ENCODE peak calls at places on chromosomes 11 and 22, in eight cellular contexts. One of them, this sample, is unnamed.

GRCh38 chr11:74171630-74172465 is 759 bp downstream of the PPME1 start:
- DNase-seq in fibroblast of lung: peak; percentile 8
- DNase-seq in heart right ventricle: no peak
- DNase-seq in cardiac muscle cell: no peak
- DNase-seq in OCI-LY7: no peak
- DNase-seq in WTC11: no peak
- DNase-seq in heart left ventricle: no peak
- DNase-seq in HFF-Myc: no peak
- DNase-seq in this sample: no peak

GRCh38 chr11:65398362-65398910 is 12.0 kb downstream of the FRMD8 start:
- DNase-seq in OCI-LY7: no peak
- DNase-seq in heart right ventricle: no peak
- DNase-seq in cardiac muscle cell: no peak
- DNase-seq in WTC11: no peak
- DNase-seq in HFF-Myc: no peak
- DNase-seq in heart left ventricle: no peak
- DNase-seq in fibroblast of lung: no peak
- DNase-seq in this sample: no peak

GRCh38 chr22:48947636-48948035 is 880.0 kb downstream of the BRD1 start:
- DNase-seq in WTC11: no peak
- DNase-seq in fibroblast of lung: no peak
- DNase-seq in cardiac muscle cell: no peak
- DNase-seq in heart left ventricle: no peak
- DNase-seq in heart right ventricle: no peak
- DNase-seq in OCI-LY7: no peak
- DNase-seq in HFF-Myc: no peak
- DNase-seq in this sample: no peak

GRCh38 chr11:27505781-27506180 is 788 bp downstream of the LIN7C start:
- DNase-seq in heart right ventricle: no peak
- DNase-seq in HFF-Myc: no peak
- DNase-seq in OCI-LY7: no peak
- DNase-seq in fibroblast of lung: no peak
- DNase-seq in heart left ventricle: no peak
- DNase-seq in WTC11: no peak
- DNase-seq in cardiac muscle cell: no peak
- DNase-seq in this sample: no peak

GRCh38 chr11:68750197-68750987 is 928 bp downstream of the TESMIN start:
- DNase-seq in heart left ventricle: no peak
- DNase-seq in fibroblast of lung: no peak
- DNase-seq in OCI-LY7: no peak
- DNase-seq in cardiac muscle cell: no peak
- DNase-seq in WTC11: peak; percentile 94
- DNase-seq in heart right ventricle: no peak
- DNase-seq in HFF-Myc: no peak
- DNase-seq in this sample: no peak

GRCh38 chr11:111938687-111939160 is 1.6 kb downstream of the DIXDC1 start:
- DNase-seq in OCI-LY7: peak; percentile 67
- DNase-seq in WTC11: peak; percentile 40
- DNase-seq in heart left ventricle: no peak
- DNase-seq in HFF-Myc: no peak
- DNase-seq in heart right ventricle: no peak
- DNase-seq in fibroblast of lung: peak; percentile 41
- DNase-seq in cardiac muscle cell: no peak
- DNase-seq in this sample: peak; percentile 69

GRCh38 chr11:92130432-92130831 is 94.2 kb upstream of the FAT3 start:
- DNase-seq in fibroblast of lung: peak; percentile 17
- DNase-seq in HFF-Myc: no peak
- DNase-seq in cardiac muscle cell: no peak
- DNase-seq in heart right ventricle: no peak
- DNase-seq in OCI-LY7: no peak
- DNase-seq in WTC11: no peak
- DNase-seq in heart left ventricle: no peak
- DNase-seq in this sample: no peak

GRCh38 chr22:19042285-19043110 is 79.7 kb downstream of the DGCR2 start:
- DNase-seq in HFF-Myc: no peak
- DNase-seq in fibroblast of lung: no peak
- DNase-seq in heart left ventricle: no peak
- DNase-seq in heart right ventricle: no peak
- DNase-seq in WTC11: no peak
- DNase-seq in OCI-LY7: no peak
- DNase-seq in cardiac muscle cell: no peak
- DNase-seq in this sample: no peak

GRCh38 chr11:67282155-67282875 is 6.8 kb upstream of the ANKRD13D start:
- DNase-seq in heart right ventricle: no peak
- DNase-seq in OCI-LY7: no peak
- DNase-seq in cardiac muscle cell: no peak
- DNase-seq in HFF-Myc: no peak
- DNase-seq in fibroblast of lung: no peak
- DNase-seq in heart left ventricle: peak; percentile 20
- DNase-seq in WTC11: no peak
- DNase-seq in this sample: no peak

GRCh38 chr11:128613300-128613995 is 26.1 kb upstream of the ETS1 start:
- DNase-seq in OCI-LY7: peak; percentile 63
- DNase-seq in cardiac muscle cell: no peak
- DNase-seq in heart left ventricle: no peak
- DNase-seq in heart right ventricle: no peak
- DNase-seq in HFF-Myc: no peak
- DNase-seq in fibroblast of lung: no peak
- DNase-seq in WTC11: no peak
- DNase-seq in this sample: peak; percentile 17

GRCh38 chr11:124751741-124752470 is at the start of gene VSIG2:
- DNase-seq in HFF-Myc: no peak
- DNase-seq in WTC11: peak; percentile 23
- DNase-seq in OCI-LY7: no peak
- DNase-seq in heart right ventricle: no peak
- DNase-seq in cardiac muscle cell: no peak
- DNase-seq in fibroblast of lung: no peak
- DNase-seq in heart left ventricle: no peak
- DNase-seq in this sample: no peak

GRCh38 chr11:112459001-112459400 is 198.3 kb upstream of the PLET1 start:
- DNase-seq in heart right ventricle: no peak
- DNase-seq in cardiac muscle cell: no peak
- DNase-seq in heart left ventricle: no peak
- DNase-seq in WTC11: no peak
- DNase-seq in fibroblast of lung: peak; percentile 34
- DNase-seq in OCI-LY7: no peak
- DNase-seq in HFF-Myc: no peak
- DNase-seq in this sample: no peak

DNA sequence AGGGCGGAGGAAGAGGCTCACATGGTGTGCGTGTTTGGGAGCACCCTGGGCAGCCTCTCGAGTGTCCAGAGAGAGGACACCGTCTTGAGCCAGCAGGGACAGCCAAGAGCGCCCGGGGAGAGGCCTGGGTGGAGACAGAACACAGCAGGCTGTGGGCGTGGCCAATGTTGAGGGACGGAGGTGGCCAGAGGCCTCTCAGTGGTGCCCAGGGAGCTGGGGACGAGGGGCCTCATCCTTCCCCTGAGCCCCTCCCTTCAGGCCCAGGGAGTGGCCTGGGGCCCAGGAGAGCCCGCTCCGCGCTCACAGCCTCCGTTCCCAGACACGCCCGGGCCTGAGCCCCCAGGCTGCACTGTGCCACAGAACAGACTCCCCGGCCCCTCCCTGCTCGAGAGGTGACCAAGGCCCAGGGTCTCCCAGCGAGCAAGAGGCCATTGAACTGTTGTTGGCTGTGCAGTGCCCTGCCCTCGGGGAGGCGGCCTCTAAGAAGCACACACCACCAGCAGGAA is 48.4 kb downstream of the CDKN1C start:
- DNase-seq in fibroblast of lung: peak; percentile 58
- DNase-seq in heart left ventricle: peak; percentile 80
- DNase-seq in OCI-LY7: no peak
- DNase-seq in heart right ventricle: peak; percentile 83
- DNase-seq in HFF-Myc: no peak
- DNase-seq in cardiac muscle cell: peak; percentile 97
- DNase-seq in WTC11: peak; percentile 63
- DNase-seq in this sample: no peak
- TF ChIP-seq CTCF in fibroblast of lung: peak; percentile 50
- TF ChIP-seq CTCF in heart left ventricle: peak; percentile 22
- TF ChIP-seq CTCF in OCI-LY7: no peak
- TF ChIP-seq CTCF in heart right ventricle: peak; percentile 28
- TF ChIP-seq CTCF in HFF-Myc: no peak
- TF ChIP-seq CTCF in cardiac muscle cell: no peak
- TF ChIP-seq CTCF in WTC11: no peak
- TF ChIP-seq CTCF in this sample: no peak

GRCh38 chr11:870127-870413 is 27.4 kb downstream of the TSPAN4 start:
- DNase-seq in HFF-Myc: no peak
- DNase-seq in cardiac muscle cell: no peak
- DNase-seq in heart left ventricle: no peak
- DNase-seq in fibroblast of lung: no peak
- DNase-seq in OCI-LY7: no peak
- DNase-seq in heart right ventricle: no peak
- DNase-seq in WTC11: peak; percentile 38
- DNase-seq in this sample: no peak
- TF ChIP-seq CTCF in HFF-Myc: no peak
- TF ChIP-seq CTCF in cardiac muscle cell: peak; percentile 17
- TF ChIP-seq CTCF in heart left ventricle: no peak
- TF ChIP-seq CTCF in fibroblast of lung: no peak
- TF ChIP-seq CTCF in OCI-LY7: no peak
- TF ChIP-seq CTCF in heart right ventricle: no peak
- TF ChIP-seq CTCF in WTC11: no peak
- TF ChIP-seq CTCF in this sample: no peak

DNA sequence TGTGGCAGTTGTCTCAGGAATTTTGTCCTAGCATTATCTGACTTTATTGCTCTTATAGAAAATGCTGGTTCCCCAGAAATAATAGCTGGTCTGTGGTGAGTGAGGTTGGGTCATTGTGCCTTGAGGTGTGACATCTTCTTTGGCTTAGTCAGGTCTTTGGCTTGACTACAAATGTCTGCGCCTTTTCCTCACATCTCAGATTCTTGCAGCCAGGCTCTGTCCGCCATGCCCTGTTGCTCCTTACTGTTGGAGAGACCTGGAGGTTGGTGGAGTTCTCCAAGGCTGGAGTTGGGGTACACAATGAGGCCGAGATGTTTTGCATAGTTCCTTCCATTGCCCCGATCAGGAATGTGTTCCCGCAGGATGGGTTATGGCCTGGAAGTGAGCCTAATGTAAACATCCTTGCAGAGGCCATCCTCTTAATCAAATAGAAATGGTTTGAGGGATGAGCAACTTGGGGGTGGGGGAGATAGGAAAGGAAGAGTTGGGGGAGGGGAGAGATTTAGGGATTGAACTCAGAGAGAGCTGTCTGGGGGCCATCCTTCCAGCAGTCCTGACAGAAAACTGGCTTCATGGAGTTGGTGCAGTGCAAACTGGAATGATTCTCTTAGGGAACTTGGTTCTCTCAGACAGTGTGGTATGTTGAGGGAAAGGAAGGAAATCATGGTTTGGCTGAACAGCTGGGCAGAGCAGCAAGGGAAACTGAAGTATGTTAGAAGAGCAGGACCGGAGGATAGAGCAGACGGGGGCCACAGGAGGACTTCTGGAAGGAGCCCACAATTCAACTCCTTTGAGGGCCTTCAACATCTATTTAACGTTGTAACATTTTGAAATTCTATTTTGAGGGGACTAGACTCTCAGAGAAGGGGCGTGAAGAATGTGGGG is 49.9 kb downstream of the ZBTB16 start:
- DNase-seq in OCI-LY7: no peak
- DNase-seq in heart left ventricle: no peak
- DNase-seq in heart right ventricle: no peak
- DNase-seq in fibroblast of lung: no peak
- DNase-seq in HFF-Myc: no peak
- DNase-seq in WTC11: no peak
- DNase-seq in cardiac muscle cell: no peak
- DNase-seq in this sample: no peak
- TF ChIP-seq CTCF in OCI-LY7: no peak
- TF ChIP-seq CTCF in heart left ventricle: no peak
- TF ChIP-seq CTCF in heart right ventricle: no peak
- TF ChIP-seq CTCF in fibroblast of lung: no peak
- TF ChIP-seq CTCF in HFF-Myc: no peak
- TF ChIP-seq CTCF in WTC11: no peak
- TF ChIP-seq CTCF in cardiac muscle cell: no peak
- TF ChIP-seq CTCF in this sample: no peak

GRCh38 chr22:39624501-39624821 is 53.9 kb downstream of the CACNA1I start:
- DNase-seq in HFF-Myc: no peak
- DNase-seq in fibroblast of lung: no peak
- DNase-seq in cardiac muscle cell: peak; percentile 9
- DNase-seq in heart left ventricle: no peak
- DNase-seq in OCI-LY7: no peak
- DNase-seq in WTC11: no peak
- DNase-seq in heart right ventricle: no peak
- DNase-seq in this sample: no peak

GRCh38 chr22:39625554-39626537 is 55.3 kb downstream of the CACNA1I start:
- DNase-seq in cardiac muscle cell: no peak
- DNase-seq in HFF-Myc: no peak
- DNase-seq in heart right ventricle: no peak
- DNase-seq in OCI-LY7: no peak
- DNase-seq in heart left ventricle: no peak
- DNase-seq in fibroblast of lung: no peak
- DNase-seq in WTC11: peak; percentile 46
- DNase-seq in this sample: no peak

GRCh38 chr22:39622881-39623367 is 52.4 kb downstream of the CACNA1I start:
- DNase-seq in OCI-LY7: no peak
- DNase-seq in fibroblast of lung: peak; percentile 22
- DNase-seq in heart right ventricle: peak; percentile 26
- DNase-seq in HFF-Myc: no peak
- DNase-seq in heart left ventricle: peak; percentile 32
- DNase-seq in WTC11: peak; percentile 87
- DNase-seq in cardiac muscle cell: peak; percentile 66
- DNase-seq in this sample: peak; percentile 72

GRCh38 chr22:39621826-39622225 is 51.3 kb downstream of the CACNA1I start:
- DNase-seq in HFF-Myc: no peak
- DNase-seq in heart right ventricle: no peak
- DNase-seq in WTC11: no peak
- DNase-seq in cardiac muscle cell: no peak
- DNase-seq in OCI-LY7: no peak
- DNase-seq in heart left ventricle: no peak
- DNase-seq in fibroblast of lung: no peak
- DNase-seq in this sample: no peak

GRCh38 chr22:39623603-39624500 is 53.3 kb downstream of the CACNA1I start:
- DNase-seq in WTC11: peak; percentile 51
- DNase-seq in HFF-Myc: no peak
- DNase-seq in heart left ventricle: no peak
- DNase-seq in cardiac muscle cell: no peak
- DNase-seq in fibroblast of lung: no peak
- DNase-seq in OCI-LY7: no peak
- DNase-seq in heart right ventricle: no peak
- DNase-seq in this sample: no peak
- TF ChIP-seq CTCF in WTC11: no peak
- TF ChIP-seq CTCF in HFF-Myc: no peak
- TF ChIP-seq CTCF in heart left ventricle: no peak
- TF ChIP-seq CTCF in cardiac muscle cell: no peak
- TF ChIP-seq CTCF in fibroblast of lung: no peak
- TF ChIP-seq CTCF in OCI-LY7: no peak
- TF ChIP-seq CTCF in heart right ventricle: no peak
- TF ChIP-seq CTCF in this sample: no peak

DNA sequence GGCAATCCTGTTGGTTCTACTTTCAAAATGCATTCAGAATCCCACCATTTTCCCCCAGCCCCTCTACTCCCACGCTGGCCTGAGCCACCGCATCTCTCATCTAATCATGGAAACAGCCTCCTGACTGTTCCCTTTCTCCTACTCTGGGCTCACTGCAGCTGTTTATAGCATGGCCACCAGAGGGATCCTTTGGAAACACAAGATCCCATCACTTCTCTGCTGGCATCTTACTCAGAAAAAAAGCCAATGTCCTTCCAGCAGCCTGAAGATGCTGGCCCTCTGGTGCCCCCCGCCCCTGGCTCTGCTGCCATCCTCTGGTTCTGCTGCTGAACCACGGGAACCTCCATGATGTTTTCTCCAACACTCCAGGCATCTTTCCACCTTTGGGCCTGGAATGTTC is 11.1 kb downstream of the MS4A8 start:
- DNase-seq in fibroblast of lung: no peak
- DNase-seq in cardiac muscle cell: no peak
- DNase-seq in HFF-Myc: no peak
- DNase-seq in heart left ventricle: no peak
- DNase-seq in WTC11: peak; percentile 25
- DNase-seq in heart right ventricle: no peak
- DNase-seq in OCI-LY7: no peak
- DNase-seq in this sample: no peak
- TF ChIP-seq CTCF in fibroblast of lung: no peak
- TF ChIP-seq CTCF in cardiac muscle cell: no peak
- TF ChIP-seq CTCF in HFF-Myc: no peak
- TF ChIP-seq CTCF in heart left ventricle: no peak
- TF ChIP-seq CTCF in WTC11: no peak
- TF ChIP-seq CTCF in heart right ventricle: no peak
- TF ChIP-seq CTCF in OCI-LY7: no peak
- TF ChIP-seq CTCF in this sample: no peak

This sample was measured in GM10248.